ENCODE peak calls at places on chromosomes 5 and 9, in eight cellular contexts. E is activated naive CD4-positive, alpha-beta T cell; Q is activated CD4-positive, alpha-beta T cell treated with anti-CD3 and anti-CD28 coated beads for 48 hours; R is AG09309; V is HFF-Myc; P is hypothalamus; B is activated CD8-positive, alpha-beta T cell treated with anti-CD3 and anti-CD28 coated beads, Interleukin-2, amount 10 ng/mL, durations not matched to agents 7 days and 5 days; T is spleen. D is an unnamed sample.
A peak's percentile ranks its signal among the peaks of the same experiment; 100 is the strongest.

GRCh38 chr5:154849791-154850201 is 607 bp downstream of the FAXDC2 start:
- DNase-seq in B (no peak), E (no peak), V (no peak), Q (no peak), R (peak; percentile 49), T (no peak), P (no peak), D (no peak)

GRCh38 chr9:123611228-123611627 is 255.2 kb downstream of the CRB2 start:
- DNase-seq in V (peak; percentile 26), B (no peak), Q (no peak), R (peak; percentile 39), T (no peak), P (no peak), E (no peak), D (peak; percentile 19)

GRCh38 chr9:3342159-3342777 is 183.5 kb downstream of the RFX3 start:
- DNase-seq in E (no peak), B (no peak), Q (no peak), V (no peak), R (no peak), P (no peak), T (no peak), D (no peak)

GRCh38 chr5:98414938-98415337 is 358.5 kb upstream of the RGMB start:
- DNase-seq in B (no peak), T (no peak), R (peak; percentile 97), E (no peak), V (no peak), P (no peak), Q (no peak), D (peak; percentile 99)

GRCh38 chr5:96855041-96855872 is 21.0 kb upstream of the ERAP2 start:
- DNase-seq in E (no peak), R (peak; percentile 61), Q (no peak), V (no peak), T (no peak), P (no peak), B (no peak), D (no peak)

GRCh38 chr9:93320591-93321219 is 130.8 kb upstream of the FAM120A start:
- DNase-seq in Q (no peak), V (no peak), B (no peak), P (no peak), E (no peak), R (no peak), T (no peak), D (no peak)

GRCh38 chr9:83469722-83470121 is 68.5 kb downstream of the FRMD3 start:
- DNase-seq in Q (no peak), V (no peak), E (no peak), B (no peak), P (no peak), T (no peak), R (no peak), D (no peak)

GRCh38 chr5:44568519-44568918 is 179.3 kb upstream of the FGF10 start:
- DNase-seq in Q (no peak), V (no peak), T (no peak), B (no peak), E (no peak), P (no peak), R (no peak), D (no peak)

GRCh38 chr5:10133830-10134229 is 115.9 kb downstream of the ATPSCKMT start:
- DNase-seq in R (no peak), T (no peak), B (no peak), Q (no peak), E (no peak), V (no peak), P (no peak), D (no peak)

GRCh38 chr5:52769061-52769460 is 18.7 kb upstream of the ITGA1 start:
- DNase-seq in B (no peak), P (no peak), E (no peak), T (no peak), V (no peak), R (no peak), Q (no peak), D (no peak)

GRCh38 chr9:121353246-121353975 is 16.6 kb downstream of the STOM start:
- DNase-seq in B (peak; percentile 85), P (no peak), E (no peak), V (no peak), Q (peak; percentile 38), R (no peak), T (no peak), D (no peak)

GRCh38 chr9:36319806-36320205 is 61.6 kb upstream of the GNE start:
- DNase-seq in Q (no peak), B (no peak), P (no peak), V (no peak), R (no peak), T (no peak), E (no peak), D (no peak)

GRCh38 chr9:133509179-133510083 is 15.3 kb downstream of the MYMK start:
- DNase-seq in B (peak; percentile 64), T (no peak), E (peak; percentile 27), V (no peak), R (no peak), Q (no peak), P (peak; percentile 43), D (no peak)

GRCh38 chr9:121768416-121769015 is 117.1 kb downstream of the DAB2IP start:
- DNase-seq in V (no peak), R (no peak), B (no peak), E (no peak), T (peak; percentile 61), P (no peak), Q (no peak), D (no peak)

GRCh38 chr5:137761020-137761516 is 6.9 kb upstream of the HNRNPA0 start:
- DNase-seq in Q (no peak), T (no peak), V (no peak), P (no peak), R (no peak), E (no peak), B (no peak), D (no peak)

GRCh38 chr5:122101636-122102285 is 23.7 kb upstream of the LOX start:
- DNase-seq in T (no peak), E (no peak), B (no peak), R (no peak), V (no peak), P (no peak), Q (no peak), D (no peak)

GRCh38 chr5:126403871-126404270 is 19.3 kb upstream of the GRAMD2B start:
- DNase-seq in V (no peak), B (no peak), T (no peak), P (no peak), E (no peak), Q (no peak), R (no peak), D (no peak)

GRCh38 chr5:65855758-65856157 is 70.6 kb upstream of the ERBIN start:
- DNase-seq in P (no peak), V (no peak), R (no peak), T (no peak), B (no peak), E (no peak), Q (no peak), D (no peak)

GRCh38 chr5:16510123-16510522 is 44.5 kb upstream of the ZNF622 start:
- DNase-seq in Q (no peak), P (no peak), E (no peak), V (no peak), R (no peak), T (no peak), B (no peak), D (no peak)

GRCh38 chr9:96515629-96516470 is 65.9 kb downstream of the HABP4 start:
- DNase-seq in V (no peak), P (no peak), T (no peak), R (no peak), E (no peak), Q (no peak), B (no peak), D (no peak)

GRCh38 chr5:175383350-175383749 is 60.6 kb downstream of the DRD1 start:
- DNase-seq in E (no peak), B (no peak), R (no peak), Q (no peak), T (no peak), P (no peak), V (no peak), D (no peak)

GRCh38 chr5:171647900-171648253 is 137.7 kb upstream of the SMIM23 start:
- DNase-seq in R (no peak), E (no peak), V (no peak), T (no peak), Q (no peak), B (no peak), P (no peak), D (no peak)

GRCh38 chr5:134267366-134268018 is 41.6 kb upstream of the PPP2CA start:
- DNase-seq in P (no peak), R (no peak), B (no peak), V (no peak), Q (no peak), T (no peak), E (no peak), D (no peak)

GRCh38 chr9:28678097-28678496 is 1104.8 kb upstream of the C9orf72 start:
- DNase-seq in T (no peak), V (no peak), B (no peak), R (no peak), P (no peak), Q (no peak), E (no peak), D (no peak)

GRCh38 chr9:81146684-81147337 is 542.5 kb downstream of the TLE1 start:
- DNase-seq in B (no peak), T (no peak), V (no peak), E (no peak), Q (no peak), P (no peak), R (no peak), D (no peak)

GRCh38 chr9:113587471-113588031 is 124.0 kb downstream of the RGS3 start:
- DNase-seq in B (no peak), Q (no peak), R (no peak), P (no peak), E (peak; percentile 17), T (peak; percentile 83), V (no peak), D (no peak)

GRCh38 chr9:129525781-129526180 is 95.1 kb downstream of the C9orf50 start:
- DNase-seq in B (no peak), T (no peak), E (no peak), V (no peak), Q (no peak), R (no peak), P (no peak), D (no peak)

GRCh38 chr9:77018058-77019009 is 1.1 kb upstream of the FOXB2 start:
- DNase-seq in R (no peak), B (no peak), P (no peak), Q (peak; percentile 38), T (no peak), V (no peak), E (no peak), D (no peak)

GRCh38 chr5:76831108-76831447 is 12.2 kb downstream of the F2RL1 start:
- DNase-seq in R (peak; percentile 29), Q (no peak), B (no peak), V (no peak), E (no peak), T (peak; percentile 37), P (no peak), D (peak; percentile 59)

GRCh38 chr9:71762900-71763653 is 5.2 kb downstream of the CEMIP2 start:
- DNase-seq in V (no peak), Q (no peak), T (no peak), P (no peak), E (no peak), R (peak; percentile 68), B (no peak), D (peak; percentile 80)

GRCh38 chr5:79999722-80000121 is 8.7 kb upstream of the MTX3 start:
- DNase-seq in T (no peak), Q (no peak), V (no peak), E (no peak), B (no peak), P (no peak), R (no peak), D (no peak)

D was measured in BJ.